ENCODE peak calls at places on chromosomes 3 and 15, in eight cellular contexts. G is omental fat pad, C is AG10803, Y is endothelial cell, P is body of pancreas, K is fibroblast of the aortic adventitia, V is type B pancreatic cell, B is neural progenitor cell. D is an unnamed sample.

GRCh38 chr3:9079674-9080073 is 116.4 kb upstream of the RAD18 start:
- DNase-seq in Y (no peak), G (no peak), B (no peak), P (no peak), V (no peak), K (no peak), C (no peak), D (no peak)

GRCh38 chr3:32423534-32423933 is 31.9 kb downstream of the CMTM7 start:
- DNase-seq in K (no peak), V (no peak), G (no peak), Y (no peak), B (no peak), C (no peak), P (no peak), D (no peak)

GRCh38 chr15:64807051-64807749 is 18.2 kb downstream of the PIF1 start:
- DNase-seq in Y (no peak), C (no peak), G (no peak), B (peak), K (no peak), P (no peak), V (no peak), D (no peak)

GRCh38 chr3:127056976-127057375 is 74.1 kb downstream of the PLXNA1 start:
- DNase-seq in G (no peak), V (no peak), P (no peak), B (no peak), Y (no peak), K (no peak), C (no peak), D (no peak)

GRCh38 chr15:33131880-33132279 is 62.6 kb downstream of the FMN1 start:
- DNase-seq in C (peak), G (no peak), B (no peak), P (no peak), K (peak), V (no peak), Y (no peak), D (no peak)

GRCh38 chr3:49998326-49998725 is 58.4 kb downstream of the RBM6 start:
- DNase-seq in V (no peak), C (peak), P (no peak), G (no peak), Y (no peak), B (no peak), K (peak), D (no peak)

GRCh38 chr3:66957357-66957756 is 40.8 kb upstream of the KBTBD8 start:
- DNase-seq in V (no peak), B (no peak), P (no peak), C (no peak), K (no peak), Y (no peak), G (no peak), D (no peak)

GRCh38 chr15:26889298-26889898 is 22.5 kb downstream of the GABRA5 start:
- DNase-seq in C (peak), Y (peak), B (peak), K (peak), V (no peak), P (peak), G (no peak), D (peak)

GRCh38 chr15:95087253-95087609 is 855.9 kb downstream of the MCTP2 start:
- DNase-seq in V (no peak), K (no peak), Y (no peak), P (no peak), C (peak), G (no peak), B (no peak), D (no peak)

GRCh38 chr3:134327594-134327975 is 46.7 kb downstream of the AMOTL2 start:
- DNase-seq in K (peak), Y (no peak), C (peak), P (no peak), V (no peak), G (no peak), B (no peak), D (no peak)

GRCh38 chr3:42014949-42015533 is 53.1 kb upstream of the ULK4 start:
- DNase-seq in C (peak), Y (no peak), K (peak), V (no peak), P (peak), G (no peak), B (peak), D (no peak)

GRCh38 chr3:194964809-194965208 is 279.1 kb downstream of the FAM43A start:
- DNase-seq in G (no peak), C (no peak), Y (no peak), V (no peak), K (no peak), B (no peak), P (no peak), D (no peak)
- TF ChIP-seq CTCF in G (no peak), C (peak), Y (no peak), V (no peak), K (no peak), B (no peak), P (no peak), D (no peak)

DNA sequence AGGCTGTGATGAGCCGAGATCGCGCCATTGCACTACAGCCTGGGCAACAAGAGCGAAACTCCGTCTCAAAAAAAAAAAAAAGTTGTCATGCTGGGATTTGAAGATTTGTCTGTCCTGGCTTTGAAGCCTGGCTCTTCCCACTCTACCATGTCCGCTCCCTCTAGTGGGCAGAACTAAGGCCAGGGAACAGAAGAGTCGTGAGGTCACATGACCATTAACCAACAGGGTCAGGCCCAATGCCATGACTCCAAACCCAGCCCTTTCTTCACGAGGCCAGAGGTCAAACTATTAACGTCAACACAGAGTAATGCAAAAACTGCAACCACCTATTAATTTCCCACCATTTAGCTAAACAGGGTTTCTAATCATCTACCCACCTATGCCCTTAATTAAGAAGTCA is 212.1 kb downstream of the ADAMTS17 start:
- DNase-seq in Y (no peak), G (no peak), C (no peak), V (no peak), P (no peak), K (no peak), B (no peak), D (no peak)
- TF ChIP-seq CTCF in Y (no peak), G (no peak), C (no peak), V (no peak), P (no peak), K (no peak), B (no peak), D (no peak)

GRCh38 chr3:70748593-70748992 is 436.2 kb upstream of the MDFIC2 start:
- DNase-seq in B (peak), C (no peak), G (no peak), K (no peak), P (no peak), V (no peak), Y (no peak), D (no peak)

GRCh38 chr3:70754314-70754713 is 441.9 kb upstream of the MDFIC2 start:
- DNase-seq in G (no peak), V (no peak), C (peak), P (no peak), Y (no peak), K (peak), B (no peak), D (no peak)

GRCh38 chr3:70757658-70758057 is 445.2 kb upstream of the MDFIC2 start:
- DNase-seq in P (no peak), G (no peak), Y (no peak), B (no peak), V (no peak), K (no peak), C (no peak), D (no peak)

GRCh38 chr3:70749122-70749521 is 436.7 kb upstream of the MDFIC2 start:
- DNase-seq in P (no peak), C (no peak), B (no peak), V (no peak), K (no peak), Y (no peak), G (no peak), D (no peak)

GRCh38 chr3:70753572-70753971 is 441.1 kb upstream of the MDFIC2 start:
- DNase-seq in V (no peak), P (no peak), C (no peak), B (peak), G (no peak), Y (no peak), K (no peak), D (no peak)
- TF ChIP-seq CTCF in V (peak), P (no peak), C (no peak), B (peak), G (no peak), Y (no peak), K (no peak), D (no peak)

GRCh38 chr3:148309390-148310035 is 388.2 kb upstream of the AGTR1 start:
- DNase-seq in K (peak), P (peak), B (peak), Y (peak), G (no peak), V (no peak), C (peak), D (no peak)
- TF ChIP-seq CTCF in K (peak), P (peak), B (peak), Y (peak), G (no peak), V (peak), C (peak), D (peak)

GRCh38 chr3:98013428-98014349 is 21.4 kb downstream of the GABRR3 start:
- DNase-seq in V (no peak), C (no peak), G (no peak), K (no peak), B (no peak), Y (no peak), P (no peak), D (no peak)
- TF ChIP-seq CTCF in V (peak), C (no peak), G (no peak), K (no peak), B (no peak), Y (no peak), P (no peak), D (no peak)

DNA sequence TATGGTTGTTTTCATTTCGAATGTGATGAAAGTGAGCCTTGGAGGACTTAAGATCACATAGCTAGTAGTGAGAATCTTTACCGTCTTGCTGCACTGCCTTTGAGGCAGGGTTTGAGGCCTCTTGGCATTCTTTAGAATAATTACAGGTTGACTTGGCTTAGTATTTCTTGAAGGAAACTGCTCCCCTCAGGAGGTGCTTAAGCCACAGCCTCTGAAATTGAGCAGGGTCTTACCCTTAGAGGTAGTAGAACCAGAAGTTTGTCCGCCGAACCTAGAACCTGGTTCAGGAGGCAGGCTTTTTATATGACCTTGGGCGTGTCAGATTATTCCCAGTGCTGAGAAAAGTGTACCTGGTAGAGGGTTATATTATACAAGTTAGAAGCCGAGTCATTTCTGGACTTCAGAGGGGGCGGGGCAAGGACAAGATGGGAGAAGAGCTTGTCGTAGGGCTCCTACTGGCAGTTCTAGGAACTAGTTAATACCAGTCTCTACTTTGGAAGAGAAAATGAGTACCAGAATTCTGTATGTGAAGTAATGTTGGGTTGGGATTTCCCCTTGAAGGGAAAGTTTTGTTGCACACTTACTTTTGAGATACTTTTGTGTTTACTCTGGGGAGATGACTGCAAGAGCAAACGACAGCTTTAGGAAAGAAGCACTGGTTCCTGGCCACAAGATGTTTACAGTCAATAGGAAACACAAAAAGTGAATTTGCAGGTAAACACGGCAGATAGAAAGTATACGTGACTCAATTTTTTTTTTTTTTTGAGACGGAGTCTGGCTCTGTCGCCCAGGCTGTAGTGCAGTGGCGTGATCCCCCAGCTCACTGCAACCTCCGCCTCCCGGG is 1.3 kb downstream of the TFG start:
- DNase-seq in P (peak), B (peak), K (peak), V (no peak), Y (peak), C (peak), G (no peak), D (no peak)
- TF ChIP-seq CTCF in P (no peak), B (peak), K (peak), V (peak), Y (no peak), C (peak), G (no peak), D (no peak)

GRCh38 chr3:149510480-149510879 is 36.0 kb downstream of the TM4SF4 start:
- DNase-seq in G (no peak), B (no peak), P (no peak), K (no peak), V (no peak), Y (no peak), C (no peak), D (no peak)
- TF ChIP-seq CTCF in G (no peak), B (no peak), P (no peak), K (no peak), V (no peak), Y (no peak), C (no peak), D (no peak)

DNA sequence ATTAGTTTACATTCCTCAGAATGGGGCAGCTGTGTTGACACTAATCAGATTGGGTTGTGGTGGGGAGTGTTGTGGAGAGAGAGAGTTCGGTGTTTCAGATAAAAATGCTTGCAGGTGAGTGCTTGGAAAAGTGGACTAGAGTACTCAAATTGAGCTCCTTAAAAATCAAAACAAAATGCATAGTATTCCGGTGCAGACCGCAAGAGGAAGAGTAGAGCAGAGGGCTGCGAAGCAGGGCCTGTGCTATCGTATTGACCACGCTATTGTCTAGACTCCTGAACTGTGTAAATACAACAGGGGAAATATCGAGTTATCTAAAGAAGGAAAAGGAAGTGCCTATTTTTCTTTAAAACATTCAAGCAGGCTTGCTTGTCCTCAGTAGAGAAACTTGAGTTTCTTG is 159.5 kb downstream of the TP63 start:
- DNase-seq in Y (peak), P (no peak), G (no peak), C (no peak), V (no peak), B (no peak), K (no peak), D (no peak)
- TF ChIP-seq CTCF in Y (no peak), P (no peak), G (no peak), C (no peak), V (no peak), B (no peak), K (no peak), D (peak)

DNA sequence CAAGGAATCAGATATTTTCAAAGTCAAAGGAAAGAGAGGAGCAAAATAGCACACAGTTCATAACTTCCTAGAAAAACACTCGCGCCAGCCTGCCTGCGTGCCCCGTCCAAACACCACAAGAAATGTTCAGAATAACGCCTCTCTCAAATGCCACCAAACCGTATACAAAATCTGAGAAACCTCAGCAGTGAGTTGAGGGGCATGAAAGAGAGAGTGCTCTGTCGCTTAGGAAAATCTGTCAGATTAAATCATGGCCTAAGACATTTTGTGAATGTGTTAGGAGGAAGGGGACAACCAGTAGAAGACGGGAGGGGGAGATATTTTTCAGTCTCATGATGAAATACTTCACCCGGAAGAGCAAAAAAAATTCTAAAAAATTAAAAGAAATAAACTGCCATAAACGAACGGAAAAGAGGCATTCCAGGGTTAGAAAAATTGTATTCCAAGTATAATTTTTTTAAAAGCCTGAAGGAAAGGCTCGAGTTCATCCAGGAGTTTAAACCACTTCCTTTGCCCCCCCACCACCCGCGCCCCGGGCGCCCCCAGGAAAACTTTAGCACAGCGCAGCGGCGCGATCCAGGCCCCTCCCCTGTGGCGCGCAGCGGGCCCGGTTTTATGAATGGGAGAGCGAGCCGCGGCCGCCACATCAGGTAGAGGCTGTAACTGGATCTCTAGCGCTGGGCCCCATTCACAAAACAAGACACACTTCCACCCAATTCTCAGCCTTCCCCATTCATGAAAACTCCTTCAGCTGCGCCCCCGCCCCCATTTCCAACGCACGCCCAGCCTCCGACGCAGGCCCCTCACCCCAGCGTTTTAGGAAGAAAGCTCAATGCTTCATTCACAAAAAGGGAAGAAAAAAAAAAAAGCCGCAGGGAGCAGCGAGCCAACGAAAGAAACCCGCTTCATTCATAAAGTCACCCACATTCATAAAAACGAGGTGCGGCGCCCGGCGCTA is 1.5 kb downstream of the ETV5 start:
- DNase-seq in V (peak), C (peak), P (peak), K (peak), G (no peak), Y (peak), B (peak), D (peak)
- TF ChIP-seq CTCF in V (no peak), C (no peak), P (no peak), K (no peak), G (no peak), Y (no peak), B (no peak), D (no peak)

D was measured in progenitor cell of endocrine pancreas.